ENCODE peak calls at places on chromosomes 16 and 17, in nine cellular contexts. U is stimulated activated CD4-positive, alpha-beta T cell treated with anti-CD3 and anti-CD28 coated beads, Interleukin-15, amount 100 ng/mL, for 1 hour; M is Karpas-422; D is neural crest cell; P is left cardiac atrium; L is T-cell; B is PC-9; I is posterior vena cava; E is omental fat pad. C is an unnamed sample.

GRCh38 chr16:2752850-2753522 is 548 bp downstream of the SRRM2 start:
- DNase-seq in U (no peak), M (peak), D (peak), P (peak), L (peak), B (peak), I (peak), E (no peak), C (no peak)

GRCh38 chr17:27878776-27879562 is 14.2 kb downstream of the LYRM9 start:
- DNase-seq in U (peak), M (no peak), D (no peak), P (no peak), L (peak), B (no peak), I (no peak), E (no peak), C (peak)

GRCh38 chr17:8125947-8126305 is 2.0 kb upstream of the HES7 start:
- DNase-seq in U (no peak), M (no peak), D (peak), P (no peak), L (no peak), B (no peak), I (no peak), E (no peak), C (no peak)

GRCh38 chr17:69921046-69921445 is 154.0 kb upstream of the KCNJ16 start:
- DNase-seq in U (no peak), M (no peak), D (no peak), P (no peak), L (no peak), B (no peak), I (no peak), E (no peak), C (no peak)

GRCh38 chr17:63116967-63117366 is 150.9 kb downstream of the TANC2 start:
- DNase-seq in U (no peak), M (no peak), D (no peak), P (no peak), L (no peak), B (no peak), I (no peak), E (no peak), C (no peak)

GRCh38 chr17:72614476-72614870 is 478.0 kb downstream of the SLC39A11 start:
- DNase-seq in U (no peak), M (no peak), D (no peak), P (no peak), L (no peak), B (no peak), I (no peak), E (no peak), C (no peak)

GRCh38 chr16:68364601-68364998 is 53.8 kb downstream of the PRMT7 start:
- DNase-seq in U (no peak), M (no peak), D (no peak), P (no peak), L (no peak), B (no peak), I (no peak), E (no peak), C (no peak)

GRCh38 chr17:36593651-36594316 is 2.1 kb downstream of the DHRS11 start:
- DNase-seq in U (no peak), M (no peak), D (no peak), P (no peak), L (no peak), B (peak), I (peak), E (no peak), C (no peak)

GRCh38 chr16:85181739-85182129 is 69.5 kb upstream of the CIBAR2 start:
- DNase-seq in U (no peak), M (no peak), D (no peak), P (no peak), L (no peak), B (no peak), I (no peak), E (no peak), C (no peak)

GRCh38 chr17:7234100-7235012 is at the start of gene DVL2:
- DNase-seq in U (peak), M (peak), D (peak), P (peak), L (peak), B (peak), I (peak), E (peak), C (peak)

GRCh38 chr17:29661220-29661619 is 38.5 kb upstream of the CORO6 start:
- DNase-seq in U (no peak), M (no peak), D (no peak), P (no peak), L (no peak), B (no peak), I (no peak), E (no peak), C (no peak)

GRCh38 chr17:53894591-53894990 is 71.9 kb downstream of the KIF2B start:
- DNase-seq in U (no peak), M (no peak), D (no peak), P (no peak), L (no peak), B (no peak), I (no peak), E (no peak), C (no peak)

GRCh38 chr17:46962374-46962790 is 16.7 kb downstream of the RPRML start:
- DNase-seq in U (no peak), M (no peak), D (no peak), P (no peak), L (no peak), B (no peak), I (peak), E (no peak), C (no peak)

GRCh38 chr17:74478369-74479100 is 12.1 kb downstream of the CD300A start:
- DNase-seq in U (no peak), M (no peak), D (no peak), P (no peak), L (no peak), B (no peak), I (no peak), E (no peak), C (peak)

GRCh38 chr17:67349420-67349819 is 17.0 kb downstream of the PSMD12 start:
- DNase-seq in U (no peak), M (no peak), D (no peak), P (no peak), L (no peak), B (no peak), I (no peak), E (no peak), C (no peak)

GRCh38 chr16:53504161-53504663 is 1.2 kb upstream of the AKTIP start:
- DNase-seq in U (no peak), M (peak), D (peak), P (peak), L (no peak), B (peak), I (peak), E (no peak), C (no peak)

GRCh38 chr17:75078097-75079022 is 9.4 kb upstream of the SLC16A5 start:
- DNase-seq in U (no peak), M (no peak), D (no peak), P (no peak), L (no peak), B (peak), I (no peak), E (no peak), C (no peak)

GRCh38 chr17:44108440-44109311 is 14.8 kb downstream of the HDAC5 start:
- DNase-seq in U (no peak), M (no peak), D (no peak), P (peak), L (no peak), B (peak), I (peak), E (no peak), C (no peak)

GRCh38 chr16:20774703-20775362 is 11.0 kb downstream of the ACSM3 start:
- DNase-seq in U (peak), M (peak), D (peak), P (peak), L (peak), B (peak), I (no peak), E (peak), C (peak)

GRCh38 chr16:78709137-78709871 is 609.9 kb downstream of the WWOX start:
- DNase-seq in U (no peak), M (no peak), D (no peak), P (no peak), L (no peak), B (no peak), I (no peak), E (no peak), C (no peak)

GRCh38 chr16:20610192-20610891 is 34.2 kb upstream of the ACSM2B start:
- DNase-seq in U (no peak), M (no peak), D (no peak), P (peak), L (no peak), B (no peak), I (no peak), E (no peak), C (no peak)

GRCh38 chr17:74345433-74346241 is 16.0 kb downstream of the BTBD17 start:
- DNase-seq in U (no peak), M (no peak), D (no peak), P (no peak), L (no peak), B (no peak), I (no peak), E (no peak), C (no peak)

GRCh38 chr16:71658771-71659170 is 32.8 kb downstream of the MARVELD3 start:
- DNase-seq in U (no peak), M (no peak), D (no peak), P (no peak), L (no peak), B (no peak), I (no peak), E (no peak), C (no peak)

GRCh38 chr16:82152192-82152591 is 17.8 kb downstream of the MPHOSPH6 start:
- DNase-seq in U (no peak), M (no peak), D (no peak), P (no peak), L (no peak), B (no peak), I (no peak), E (no peak), C (no peak)

GRCh38 chr17:50272246-50272645 is 2.0 kb upstream of the TMEM92 start:
- DNase-seq in U (no peak), M (no peak), D (no peak), P (no peak), L (no peak), B (no peak), I (peak), E (no peak), C (no peak)

GRCh38 chr16:1156111-1156982 is 3.4 kb downstream of the CACNA1H start:
- DNase-seq in U (no peak), M (no peak), D (no peak), P (no peak), L (no peak), B (no peak), I (no peak), E (no peak), C (no peak)

GRCh38 chr17:79658811-79659207 is 48.0 kb upstream of the RBFOX3 start:
- DNase-seq in U (no peak), M (peak), D (peak), P (no peak), L (no peak), B (no peak), I (no peak), E (no peak), C (peak)

GRCh38 chr17:50175035-50175788 is 9.4 kb downstream of the SGCA start:
- DNase-seq in U (no peak), M (no peak), D (no peak), P (no peak), L (no peak), B (no peak), I (no peak), E (no peak), C (no peak)

GRCh38 chr16:1533443-1533951 is at the start of gene TMEM204:
- DNase-seq in U (no peak), M (no peak), D (no peak), P (peak), L (peak), B (no peak), I (peak), E (no peak), C (peak)

GRCh38 chr17:75565066-75565465 is 22.5 kb upstream of the MYO15B start:
- DNase-seq in U (no peak), M (no peak), D (no peak), P (no peak), L (no peak), B (peak), I (no peak), E (no peak), C (no peak)